ENCODE peak calls at places on chromosome 1, in six cellular contexts. L is lower leg skin; J is prostate gland; Q is AG09309; B is putamen; C is stimulated activated CD8-positive, alpha-beta memory T cell treated with anti-CD3 and anti-CD28 coated beads, Interleukin-4, amount 100 ng/mL, for 4 hours. A is an unnamed sample.

GRCh38 chr1:222928212-222928611 is 113.4 kb downstream of the DISP1 start:
- DNase-seq in L (peak; percentile 87), J (peak; percentile 63), Q (no peak), B (peak; percentile 17), C (no peak), A (no peak)

GRCh38 chr1:186375152-186375928 is at the start of the genes ODR4 and TPR:
- DNase-seq in L (peak; percentile 100), J (peak; percentile 97), Q (peak; percentile 98), B (peak; percentile 99), C (peak; percentile 88), A (peak; percentile 98)

GRCh38 chr1:170623171-170623570 is 40.8 kb upstream of the PRRX1 start:
- DNase-seq in L (no peak), J (no peak), Q (peak; percentile 92), B (no peak), C (no peak), A (no peak)

GRCh38 chr1:12518956-12519707 is 98.9 kb downstream of the DHRS3 start:
- DNase-seq in L (peak; percentile 95), J (peak; percentile 36), Q (peak; percentile 73), B (no peak), C (no peak), A (no peak)

GRCh38 chr1:60989745-60990718 is 92.3 kb upstream of the NFIA start:
- DNase-seq in L (no peak), J (no peak), Q (peak; percentile 86), B (no peak), C (no peak), A (no peak)

GRCh38 chr1:218942421-218942820 is 231.3 kb upstream of the LYPLAL1 start:
- DNase-seq in L (no peak), J (no peak), Q (no peak), B (no peak), C (no peak), A (no peak)

GRCh38 chr1:12157366-12158231 is 9.2 kb upstream of the TNFRSF1B start:
- DNase-seq in L (no peak), J (no peak), Q (no peak), B (no peak), C (no peak), A (no peak)

GRCh38 chr1:19165501-19165900 is 44.6 kb downstream of the UBR4 start:
- DNase-seq in L (no peak), J (peak; percentile 15), Q (no peak), B (no peak), C (no peak), A (no peak)

GRCh38 chr1:212973899-212974298 is 23.6 kb downstream of the VASH2 start:
- DNase-seq in L (peak; percentile 53), J (no peak), Q (no peak), B (no peak), C (no peak), A (no peak)

GRCh38 chr1:146029097-146029496 is 7.6 kb upstream of the HJV start:
- DNase-seq in L (no peak), J (no peak), Q (no peak), B (no peak), C (no peak), A (no peak)

GRCh38 chr1:113456967-113457366 is 66.7 kb downstream of the MAGI3 start:
- DNase-seq in L (no peak), J (peak; percentile 68), Q (peak; percentile 89), B (no peak), C (no peak), A (no peak)

GRCh38 chr1:212366901-212367300 is 47.8 kb downstream of the PACC1 start:
- DNase-seq in L (no peak), J (no peak), Q (peak; percentile 13), B (no peak), C (no peak), A (no peak)

GRCh38 chr1:186828612-186829542 is at the start of gene PLA2G4A:
- DNase-seq in L (peak; percentile 86), J (peak; percentile 47), Q (no peak), B (no peak), C (no peak), A (peak; percentile 29)

GRCh38 chr1:175035860-175036259 is 12.6 kb upstream of the MRPS14 start:
- DNase-seq in L (no peak), J (no peak), Q (no peak), B (no peak), C (no peak), A (no peak)

GRCh38 chr1:32454726-32455125 is 10.1 kb upstream of the ZBTB8B start:
- DNase-seq in L (no peak), J (peak; percentile 15), Q (no peak), B (peak; percentile 14), C (no peak), A (no peak)

GRCh38 chr1:227378183-227378582 is 59.9 kb upstream of the CDC42BPA start:
- DNase-seq in L (no peak), J (no peak), Q (no peak), B (no peak), C (no peak), A (no peak)

GRCh38 chr1:14915356-14916054 is 238.0 kb upstream of the TMEM51 start:
- DNase-seq in L (no peak), J (peak; percentile 37), Q (no peak), B (no peak), C (no peak), A (peak; percentile 64)

GRCh38 chr1:151512801-151513625 is 1.8 kb downstream of the CGN start:
- DNase-seq in L (no peak), J (peak; percentile 90), Q (no peak), B (no peak), C (no peak), A (no peak)

GRCh38 chr1:208029381-208030319 is 118.7 kb upstream of the CD34 start:
- DNase-seq in L (no peak), J (no peak), Q (no peak), B (no peak), C (no peak), A (no peak)